ENCODE peak calls at places on chromosomes 2 and 18, in five cellular contexts. K, R, Z, I and B are unnamed samples.

GRCh38 chr18:46199515-46200147 is 95.4 kb downstream of the HAUS1 start:
- DNase-seq in K (peak; percentile 19), R (no peak), Z (peak; percentile 16), I (no peak), B (no peak)

GRCh38 chr2:232013701-232014353 is 52.3 kb downstream of the DIS3L2 start:
- DNase-seq in K (peak; percentile 10), R (no peak), Z (no peak), I (peak; percentile 5), B (no peak)

GRCh38 chr2:181846359-181846758 is 45.2 kb upstream of the ITPRID2 start:
- DNase-seq in K (no peak), R (no peak), Z (no peak), I (no peak), B (no peak)

GRCh38 chr2:121058852-121059558 is 226.0 kb downstream of the TFCP2L1 start:
- DNase-seq in K (no peak), R (no peak), Z (no peak), I (peak; percentile 93), B (no peak)

GRCh38 chr18:34548120-34548972 is 161.8 kb upstream of the DTNA start:
- DNase-seq in K (no peak), R (no peak), Z (no peak), I (no peak), B (no peak)

GRCh38 chr2:237475704-237476107 is 11.3 kb upstream of the MLPH start:
- DNase-seq in K (peak; percentile 49), R (no peak), Z (no peak), I (no peak), B (peak; percentile 4)

GRCh38 chr2:241519669-241520068 is 11.3 kb upstream of the STK25 start:
- DNase-seq in K (no peak), R (no peak), Z (no peak), I (no peak), B (no peak)

GRCh38 chr2:105951390-105951694 is 206.6 kb downstream of the NCK2 start:
- DNase-seq in K (no peak), R (no peak), Z (no peak), I (no peak), B (no peak)

GRCh38 chr2:71464389-71464788 is 11.0 kb downstream of the DYSF start:
- DNase-seq in K (no peak), R (no peak), Z (no peak), I (no peak), B (no peak)

GRCh38 chr2:69907216-69907615 is 7.7 kb upstream of the MXD1 start:
- DNase-seq in K (no peak), R (no peak), Z (no peak), I (no peak), B (no peak)

GRCh38 chr18:74524097-74524496 is 10.2 kb upstream of the CNDP1 start:
- DNase-seq in K (no peak), R (no peak), Z (no peak), I (no peak), B (no peak)

GRCh38 chr2:232028071-232028470 is 66.6 kb downstream of the DIS3L2 start:
- DNase-seq in K (no peak), R (no peak), Z (no peak), I (no peak), B (no peak)

GRCh38 chr18:27845897-27846296 is 331.0 kb downstream of the CDH2 start:
- DNase-seq in K (no peak), R (no peak), Z (no peak), I (no peak), B (no peak)

GRCh38 chr18:59249186-59249774 is 24.0 kb downstream of the RAX start:
- DNase-seq in K (peak; percentile 81), R (peak; percentile 78), Z (peak; percentile 75), I (peak; percentile 76), B (peak; percentile 23)

GRCh38 chr2:196453613-196454047 is 185.9 kb upstream of the CCDC150 start:
- DNase-seq in K (peak; percentile 59), R (peak; percentile 63), Z (peak; percentile 60), I (peak; percentile 34), B (peak; percentile 47)

GRCh38 chr2:135563793-135564192 is 32.5 kb downstream of the R3HDM1 start:
- DNase-seq in K (no peak), R (no peak), Z (no peak), I (no peak), B (no peak)

GRCh38 chr2:108304975-108305374 is 16.3 kb downstream of the SULT1C2 start:
- DNase-seq in K (no peak), R (no peak), Z (no peak), I (no peak), B (no peak)

GRCh38 chr2:237496428-237496827 is 9.4 kb downstream of the MLPH start:
- DNase-seq in K (no peak), R (no peak), Z (no peak), I (no peak), B (no peak)

GRCh38 chr2:60409207-60409871 is 144.1 kb downstream of the BCL11A start:
- DNase-seq in K (no peak), R (no peak), Z (no peak), I (no peak), B (no peak)

GRCh38 chr2:219777388-219777787 is 150.0 kb downstream of the SLC4A3 start:
- DNase-seq in K (no peak), R (no peak), Z (no peak), I (no peak), B (no peak)

GRCh38 chr2:128379021-128380005 is 60.6 kb upstream of the HS6ST1 start:
- DNase-seq in K (peak; percentile 84), R (peak; percentile 91), Z (no peak), I (peak; percentile 70), B (no peak)

GRCh38 chr2:106147665-106148064 is 46.4 kb downstream of the UXS1 start:
- DNase-seq in K (no peak), R (no peak), Z (no peak), I (no peak), B (no peak)

GRCh38 chr18:11850821-11851155 is 425 bp upstream of the CHMP1B start:
- DNase-seq in K (no peak), R (no peak), Z (no peak), I (peak; percentile 38), B (no peak)

GRCh38 chr2:202278944-202279343 is 13.4 kb downstream of the NOP58 start:
- DNase-seq in K (peak; percentile 59), R (peak; percentile 32), Z (no peak), I (peak; percentile 53), B (peak; percentile 22)

GRCh38 chr2:8437228-8437948 is 244.5 kb upstream of the ID2 start:
- DNase-seq in K (no peak), R (no peak), Z (no peak), I (no peak), B (no peak)

GRCh38 chr2:161122772-161123530 is 37.3 kb upstream of the TANK start:
- DNase-seq in K (peak; percentile 78), R (no peak), Z (peak; percentile 81), I (no peak), B (no peak)

DNA sequence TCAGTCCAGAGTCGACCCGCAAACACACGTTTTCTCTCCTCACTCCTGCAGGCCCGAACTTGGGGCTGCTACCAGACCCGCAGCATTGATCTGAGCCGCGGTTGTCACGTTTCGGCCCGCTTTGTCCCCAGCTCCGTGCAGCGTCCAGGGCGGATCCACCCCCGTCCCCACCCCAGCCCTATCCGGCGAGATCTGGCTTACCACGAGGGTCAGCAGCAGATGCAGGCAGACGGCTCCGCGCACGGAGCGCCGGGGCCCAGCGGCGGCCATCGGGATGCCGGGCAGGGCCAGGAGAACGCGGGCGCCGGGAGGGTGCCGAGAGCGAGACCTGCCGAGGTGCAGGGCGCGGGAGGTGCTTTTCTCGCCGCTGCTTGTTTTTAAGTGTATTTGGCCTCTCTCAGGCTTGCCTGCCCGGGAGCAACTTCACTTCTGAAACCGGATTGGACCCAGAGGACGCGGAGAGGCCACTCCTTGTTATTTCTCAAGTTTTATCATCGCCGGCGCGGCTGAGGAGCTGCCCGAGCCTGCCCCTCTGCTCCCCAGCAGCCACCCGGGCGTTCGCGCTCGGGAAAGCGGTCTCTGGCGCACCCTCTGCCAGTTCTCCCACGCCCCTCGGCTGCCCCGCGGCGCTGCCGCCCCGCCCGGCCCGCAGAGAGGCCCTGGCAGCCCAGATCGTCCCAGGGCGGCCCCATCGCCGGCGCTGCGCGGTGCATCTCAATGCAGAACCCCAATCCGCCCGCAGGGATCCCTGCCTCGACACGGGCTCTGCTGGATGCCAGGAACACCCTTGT is at the start of gene DSC3:
- DNase-seq in K (peak; percentile 70), R (peak; percentile 73), Z (no peak), I (peak; percentile 36), B (no peak)
- H3K4me3 ChIP-seq in K (peak within 1 kb of the TSS; percentile 45), R (peak within 1 kb of the TSS; percentile 53), Z (peak within 1 kb of the TSS; percentile 48), I (no peak within 1 kb of the TSS), B (no peak within 1 kb of the TSS)

GRCh38 chr2:209977386-209978239 is 24.8 kb upstream of the RPE start:
- DNase-seq in K (peak; percentile 40), R (peak; percentile 33), Z (peak; percentile 28), I (peak; percentile 22), B (peak; percentile 50)
- TF ChIP-seq CTCF in K (peak; percentile 77), R (peak; percentile 65), Z (peak; percentile 65), I (peak; percentile 75), B (peak; percentile 82)

GRCh38 chr2:101151859-101152194 is 645 bp upstream of the TBC1D8 start:
- DNase-seq in K (no peak), R (peak; percentile 23), Z (no peak), I (no peak), B (no peak)

GRCh38 chr2:101151141-101151858 is at the start of gene TBC1D8:
- DNase-seq in K (peak; percentile 92), R (peak; percentile 89), Z (peak; percentile 49), I (peak; percentile 97), B (peak; percentile 37)

GRCh38 chr2:101149241-101150192 is 1.7 kb downstream of the TBC1D8 start:
- DNase-seq in K (peak; percentile 30), R (no peak), Z (no peak), I (no peak), B (no peak)

GRCh38 chr2:101148777-101149176 is 2.4 kb downstream of the TBC1D8 start:
- DNase-seq in K (no peak), R (no peak), Z (no peak), I (no peak), B (no peak)

GRCh38 chr2:101150306-101151140 is 659 bp downstream of the TBC1D8 start:
- DNase-seq in K (peak; percentile 60), R (peak; percentile 66), Z (no peak), I (peak; percentile 78), B (no peak)
- TF ChIP-seq EZH2phosphoT487 in K (no peak), R (peak; percentile 60), Z (no peak), I (no peak), B (no peak)

DNA sequence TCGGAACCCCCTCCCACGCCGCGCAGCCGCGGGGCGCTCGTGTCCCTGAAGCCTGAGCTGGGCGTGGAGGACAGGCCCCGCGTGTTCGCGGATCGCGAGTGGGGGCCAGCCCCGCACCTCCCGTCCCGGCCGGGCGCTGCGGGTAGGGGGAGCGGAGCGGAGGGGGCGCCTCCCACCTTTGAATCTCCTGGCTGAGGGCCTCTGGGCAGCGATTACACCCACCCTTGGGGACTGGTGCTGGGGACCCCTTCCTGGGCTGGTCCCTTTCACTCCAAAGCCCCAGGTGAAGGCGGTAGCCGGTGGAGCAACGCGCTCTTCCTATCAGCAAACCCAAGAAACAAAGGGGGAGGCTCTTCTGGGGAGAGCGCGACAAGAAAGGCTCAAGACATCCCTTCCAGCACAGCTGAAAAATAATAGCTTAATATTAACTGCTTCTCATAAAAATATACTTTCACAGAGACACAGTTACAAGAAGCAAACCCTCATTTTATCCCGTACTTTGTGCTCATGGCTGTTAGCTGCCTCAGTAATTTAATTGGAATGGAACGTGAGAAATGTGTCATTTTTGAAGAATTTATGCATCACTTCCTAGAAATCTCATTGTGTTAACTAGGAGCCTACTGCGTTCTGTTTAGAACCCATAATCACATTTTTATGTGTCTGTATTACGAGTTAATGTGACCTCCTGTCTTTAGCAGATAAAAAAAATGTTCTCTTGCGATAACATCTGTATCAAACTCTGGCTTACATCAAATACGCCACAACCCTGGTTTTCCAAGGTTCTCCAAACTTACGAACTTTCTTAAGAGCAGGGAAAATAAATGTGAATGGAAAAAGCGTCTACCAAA is 11.7 kb upstream of the GBX2 start:
- DNase-seq in K (no peak), R (peak; percentile 52), Z (no peak), I (peak; percentile 30), B (no peak)
- H3K4me3 ChIP-seq in K (no peak overlapping the region), R (no peak overlapping the region), Z (no peak overlapping the region), I (peak overlapping the region; percentile 72), B (no peak overlapping the region)